ENCODE peak calls at places on chromosomes 7 and 10, in five cellular contexts. S is GM12878, A is H1, D is HepG2, E is NT2/D1. P is an unnamed sample.

GRCh38 chr7:109751241-109751640 is 1181.6 kb downstream of the DNAJB9 start:
- DNase-seq in S (no peak), A (no peak), D (peak; percentile 3), E (no peak), P (no peak)

GRCh38 chr7:79241288-79242055 is 212.0 kb downstream of the MAGI2 start:
- DNase-seq in S (no peak), A (no peak), D (no peak), E (no peak), P (no peak)

GRCh38 chr7:130419652-130420051 is 21.2 kb downstream of the CEP41 start:
- DNase-seq in S (no peak), A (no peak), D (no peak), E (no peak), P (no peak)

GRCh38 chr10:124906551-124907001 is 35.3 kb upstream of the ZRANB1 start:
- DNase-seq in S (no peak), A (no peak), D (no peak), E (no peak), P (no peak)

GRCh38 chr7:130902755-130903357 is 168.8 kb upstream of the KLF14 start:
- DNase-seq in S (no peak), A (no peak), D (no peak), E (no peak), P (no peak)

GRCh38 chr10:94630017-94630688 is 53.4 kb upstream of the CYP2C18 start:
- DNase-seq in S (no peak), A (no peak), D (peak; percentile 21), E (no peak), P (peak; percentile 38)

GRCh38 chr10:124292911-124293640 is 125.6 kb downstream of the OAT start:
- DNase-seq in S (no peak), A (no peak), D (no peak), E (no peak), P (no peak)

GRCh38 chr10:128086003-128086863 is 40.0 kb downstream of the MKI67 start:
- DNase-seq in S (no peak), A (no peak), D (no peak), E (no peak), P (no peak)

GRCh38 chr7:44335184-44335583 is 9.8 kb upstream of the CAMK2B start:
- DNase-seq in S (no peak), A (no peak), D (no peak), E (no peak), P (no peak)

GRCh38 chr7:121279060-121279620 is 49.7 kb upstream of the WNT16 start:
- DNase-seq in S (no peak), A (no peak), D (no peak), E (no peak), P (no peak)

GRCh38 chr7:29045258-29046095 is 87.3 kb upstream of the TRIL start:
- DNase-seq in S (no peak), A (no peak), D (no peak), E (no peak), P (no peak)

GRCh38 chr7:78679477-78679876 is 774.0 kb downstream of the MAGI2 start:
- DNase-seq in S (no peak), A (no peak), D (no peak), E (no peak), P (no peak)

GRCh38 chr7:149846021-149846420 is 7.8 kb downstream of the ZNF862 start:
- DNase-seq in S (no peak), A (no peak), D (no peak), E (no peak), P (no peak)

GRCh38 chr7:73894851-73895441 is 34.0 kb downstream of the TMEM270 start:
- DNase-seq in S (no peak), A (no peak), D (no peak), E (no peak), P (no peak)

GRCh38 chr7:5422324-5423271 is 1.0 kb downstream of the TNRC18 start:
- DNase-seq in S (no peak), A (peak; percentile 67), D (peak; percentile 35), E (no peak), P (no peak)

GRCh38 chr10:98087309-98087708 is 47.1 kb upstream of the R3HCC1L start:
- DNase-seq in S (no peak), A (no peak), D (no peak), E (no peak), P (no peak)

GRCh38 chr7:30664184-30664885 is 17.9 kb downstream of the CRHR2 start:
- DNase-seq in S (no peak), A (no peak), D (no peak), E (no peak), P (no peak)

GRCh38 chr10:125203186-125203800 is 42.9 kb upstream of the CTBP2 start:
- DNase-seq in S (no peak), A (no peak), D (no peak), E (no peak), P (no peak)

GRCh38 chr10:80686734-80687561 is 149.2 kb downstream of the SH2D4B start:
- DNase-seq in S (no peak), A (peak; percentile 48), D (peak; percentile 16), E (no peak), P (no peak)

GRCh38 chr10:26728957-26729356 is 31.5 kb downstream of the PDSS1 start:
- DNase-seq in S (no peak), A (no peak), D (no peak), E (no peak), P (no peak)

GRCh38 chr10:5684971-5685763 is 529 bp downstream of the TASOR2 start:
- DNase-seq in S (peak; percentile 26), A (peak; percentile 72), D (peak; percentile 53), E (peak; percentile 52), P (peak; percentile 49)

GRCh38 chr7:131909151-131909768 is 352.8 kb upstream of the PODXL start:
- DNase-seq in S (no peak), A (peak; percentile 42), D (no peak), E (no peak), P (no peak)

GRCh38 chr7:154566877-154567276 is 436.0 kb downstream of the PAXIP1 start:
- DNase-seq in S (no peak), A (no peak), D (no peak), E (no peak), P (no peak)

GRCh38 chr7:139691253-139691781 is 86.5 kb downstream of the HIPK2 start:
- DNase-seq in S (no peak), A (no peak), D (no peak), E (no peak), P (no peak)

GRCh38 chr7:28360739-28361138 is 51.6 kb upstream of the CREB5 start:
- DNase-seq in S (no peak), A (no peak), D (no peak), E (no peak), P (no peak)

GRCh38 chr10:17507538-17507937 is 53.1 kb upstream of the ST8SIA6 start:
- DNase-seq in S (no peak), A (no peak), D (no peak), E (no peak), P (no peak)

GRCh38 chr10:59098811-59099452 is 77.5 kb upstream of the PHYHIPL start:
- DNase-seq in S (no peak), A (no peak), D (no peak), E (no peak), P (no peak)
- TF ChIP-seq SUZ12 in S (no peak), A (no peak), D (no peak), E (no peak), P (no peak)

GRCh38 chr10:43255644-43256431 is 11.0 kb downstream of the RASGEF1A start:
- DNase-seq in S (no peak), A (peak; percentile 75), D (peak; percentile 24), E (no peak), P (peak; percentile 67)
- TF ChIP-seq SUZ12 in S (no peak), A (no peak), D (no peak), E (no peak), P (no peak)

GRCh38 chr7:102819151-102819550 is 70.4 kb downstream of the FAM185A start:
- DNase-seq in S (no peak), A (no peak), D (no peak), E (no peak), P (no peak)

GRCh38 chr7:102813256-102814024 is 64.6 kb downstream of the FAM185A start:
- DNase-seq in S (no peak), A (no peak), D (no peak), E (no peak), P (no peak)

GRCh38 chr7:102814025-102814471 is 65.2 kb downstream of the FAM185A start:
- DNase-seq in S (no peak), A (no peak), D (no peak), E (no peak), P (no peak)

GRCh38 chr7:102821994-102822747 is 73.4 kb downstream of the FAM185A start:
- DNase-seq in S (no peak), A (no peak), D (no peak), E (no peak), P (no peak)

GRCh38 chr7:102818176-102818575 is 69.4 kb downstream of the FAM185A start:
- DNase-seq in S (no peak), A (no peak), D (no peak), E (no peak), P (no peak)
- TF ChIP-seq SUZ12 in S (no peak), A (no peak), D (no peak), E (no peak), P (no peak)

DNA sequence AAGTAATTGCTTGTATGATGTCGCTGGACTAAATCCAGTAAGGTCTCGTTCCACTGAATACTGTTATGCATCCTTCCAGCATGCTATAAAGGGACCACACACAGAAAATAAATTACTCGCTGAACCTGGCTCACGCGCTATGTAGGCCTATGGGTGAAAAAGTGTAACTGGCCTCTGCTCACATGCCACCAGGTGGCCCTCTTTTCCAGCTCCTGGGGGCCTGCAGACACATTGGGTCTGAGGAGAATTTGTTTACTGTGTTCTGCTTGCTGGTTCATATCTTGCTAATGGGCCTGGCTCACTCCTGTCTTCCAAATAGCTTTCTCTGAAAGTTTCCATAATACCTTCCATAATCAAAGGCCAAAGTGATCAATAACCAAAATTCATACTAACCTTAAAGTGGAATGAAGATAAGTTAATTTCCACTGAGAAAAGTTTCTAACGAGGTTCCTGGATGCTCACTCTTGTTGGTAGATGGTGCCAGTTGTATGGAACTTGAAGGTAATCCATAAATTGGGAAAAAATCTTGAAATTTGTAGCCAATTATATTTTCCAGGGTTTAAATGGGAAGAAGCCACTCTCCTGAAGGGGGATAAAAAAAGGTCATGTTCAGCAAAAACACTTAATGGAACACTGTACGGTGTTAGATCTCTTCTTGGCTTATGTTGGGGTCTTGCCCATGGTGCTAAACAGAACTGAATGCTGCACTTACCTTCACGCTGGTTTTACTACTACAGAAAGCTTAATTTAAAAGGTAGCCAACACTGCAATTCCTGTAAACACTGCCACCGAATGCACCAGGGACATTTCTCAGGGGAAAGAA is 27.0 kb upstream of the ZPBP start:
- DNase-seq in S (no peak), A (peak; percentile 53), D (peak; percentile 21), E (peak; percentile 39), P (peak; percentile 16)
- TF ChIP-seq SUZ12 in S (no peak), A (no peak), D (no peak), E (no peak), P (no peak)

DNA sequence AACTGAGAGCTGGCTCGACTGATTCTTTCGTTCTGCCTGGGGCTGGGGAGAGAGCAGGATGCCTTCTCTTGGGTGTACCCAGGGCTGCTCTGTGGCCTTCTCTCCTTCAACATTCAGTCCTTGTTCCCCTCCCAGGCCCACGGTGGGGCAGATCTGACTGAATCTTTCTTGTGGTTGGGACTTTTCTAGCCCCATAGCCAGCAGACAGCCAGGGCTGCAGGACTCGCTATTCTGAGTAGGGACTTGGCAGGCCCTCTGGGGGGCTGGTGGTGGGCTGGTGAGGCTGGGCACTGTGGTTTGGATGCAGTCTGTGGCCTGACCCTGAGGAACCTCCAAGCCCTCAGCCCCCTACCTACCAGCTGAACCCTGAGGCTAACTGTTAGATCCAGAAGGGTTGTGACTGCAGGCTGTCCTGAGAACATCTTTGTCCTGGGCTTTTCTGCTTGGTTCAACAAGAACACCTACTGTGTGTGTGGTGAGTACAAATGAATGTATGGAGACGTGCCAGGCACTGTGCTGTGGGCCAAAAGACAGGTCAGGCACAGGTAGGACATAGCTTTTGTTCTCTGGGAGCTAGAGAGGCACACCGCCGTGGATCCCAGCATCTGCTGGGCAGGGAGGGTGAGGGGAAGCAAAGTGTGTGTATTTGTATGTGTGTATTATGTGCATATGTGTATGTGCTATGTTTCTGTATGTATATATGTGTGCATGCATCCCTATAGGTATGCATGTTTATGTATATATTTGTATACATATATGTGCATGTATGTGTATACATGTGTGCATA is 2.1 kb upstream of the PALD1 start:
- DNase-seq in S (no peak), A (no peak), D (no peak), E (no peak), P (no peak)
- TF ChIP-seq SUZ12 in S (no peak), A (no peak), D (no peak), E (no peak), P (no peak)

P was measured in HEK293T.